ENCODE peak calls at places on chromosomes 12 and 14, in nine cellular contexts. N, O, I, K, V, U, H, Z and B are unnamed samples.
A peak's percentile ranks its signal among the peaks of the same experiment; 100 is the strongest.

GRCh38 chr14:65847065-65847847 is 434.7 kb downstream of the FUT8 start:
- DNase-seq in N (no peak), U (no peak), I (peak; percentile 21), Z (peak; percentile 89), K (no peak), H (no peak), O (no peak), V (no peak), B (no peak)

GRCh38 chr14:68219407-68219806 is 399.8 kb downstream of the RAD51B start:
- DNase-seq in O (no peak), U (no peak), K (no peak), H (no peak), N (no peak), V (no peak), Z (no peak), I (no peak), B (no peak)

GRCh38 chr14:104036250-104036649 is 49.2 kb upstream of the ASPG start:
- DNase-seq in O (no peak), Z (no peak), I (peak; percentile 18), K (no peak), N (no peak), V (no peak), H (no peak), U (no peak), B (no peak)

GRCh38 chr12:87812030-87812429 is 217.2 kb downstream of the C12orf50 start:
- DNase-seq in N (peak; percentile 70), H (peak; percentile 62), Z (no peak), V (no peak), K (peak; percentile 54), O (no peak), I (no peak), U (no peak), B (no peak)

GRCh38 chr12:32302218-32302826 is 97.0 kb upstream of the FGD4 start:
- DNase-seq in Z (no peak), U (no peak), N (peak; percentile 64), V (no peak), I (no peak), H (peak; percentile 8), O (peak; percentile 33), K (no peak), B (no peak)

GRCh38 chr12:32494676-32495075 is 95.3 kb downstream of the FGD4 start:
- DNase-seq in O (peak; percentile 9), I (no peak), K (no peak), N (peak; percentile 31), V (no peak), Z (peak; percentile 6), H (peak; percentile 21), U (no peak), B (no peak)

GRCh38 chr12:76611533-76611932 is 52.0 kb upstream of the OSBPL8 start:
- DNase-seq in U (peak; percentile 41), V (no peak), K (peak; percentile 93), H (peak; percentile 98), Z (no peak), O (peak; percentile 77), N (peak; percentile 92), I (peak; percentile 15), B (no peak)

GRCh38 chr14:56949828-56950227 is 139.5 kb upstream of the OTX2 start:
- DNase-seq in U (peak; percentile 16), N (peak; percentile 9), H (no peak), V (no peak), K (no peak), I (peak; percentile 54), Z (no peak), O (no peak), B (no peak)

GRCh38 chr14:75697371-75697770 is 36.3 kb downstream of the TTLL5 start:
- DNase-seq in I (no peak), Z (no peak), V (no peak), K (no peak), H (no peak), O (no peak), N (no peak), U (no peak), B (no peak)

GRCh38 chr12:128684357-128684756 is 139.4 kb downstream of the SLC15A4 start:
- DNase-seq in Z (no peak), V (no peak), I (no peak), N (no peak), K (no peak), O (no peak), U (no peak), H (no peak), B (no peak)

GRCh38 chr12:49345048-49345839 is 1.4 kb upstream of the DNAJC22 start:
- DNase-seq in O (no peak), N (no peak), I (peak; percentile 28), K (no peak), Z (no peak), H (no peak), U (no peak), V (no peak), B (no peak)

GRCh38 chr14:46661728-46662127 is 10.1 kb upstream of the RPL10L start:
- DNase-seq in K (no peak), Z (no peak), H (no peak), U (no peak), N (peak; percentile 6), I (no peak), O (no peak), V (no peak), B (no peak)

GRCh38 chr12:14937689-14938088 is 648 bp downstream of the ERP27 start:
- DNase-seq in O (no peak), K (no peak), H (no peak), Z (peak; percentile 30), U (no peak), V (no peak), N (no peak), I (peak; percentile 52), B (no peak)

GRCh38 chr12:15584366-15585041 is 204.7 kb downstream of the EPS8 start:
- DNase-seq in V (no peak), O (peak; percentile 87), Z (peak; percentile 48), N (peak; percentile 94), H (no peak), U (no peak), I (peak; percentile 45), K (peak; percentile 83), B (no peak)

GRCh38 chr14:45135181-45135580 is 549 bp upstream of the FANCM start:
- DNase-seq in N (peak; percentile 60), K (peak; percentile 43), I (no peak), U (no peak), O (peak; percentile 49), Z (no peak), V (no peak), H (no peak), B (no peak)

GRCh38 chr14:61839452-61839851 is 77.2 kb downstream of the SNAPC1 start:
- DNase-seq in H (no peak), N (peak; percentile 40), I (no peak), U (no peak), K (peak; percentile 72), V (no peak), Z (no peak), O (peak; percentile 84), B (no peak)
- TF ChIP-seq CTCF in H (no peak), N (no peak), I (no peak), U (no peak), K (no peak), V (no peak), Z (no peak), O (no peak), B (no peak)

DNA sequence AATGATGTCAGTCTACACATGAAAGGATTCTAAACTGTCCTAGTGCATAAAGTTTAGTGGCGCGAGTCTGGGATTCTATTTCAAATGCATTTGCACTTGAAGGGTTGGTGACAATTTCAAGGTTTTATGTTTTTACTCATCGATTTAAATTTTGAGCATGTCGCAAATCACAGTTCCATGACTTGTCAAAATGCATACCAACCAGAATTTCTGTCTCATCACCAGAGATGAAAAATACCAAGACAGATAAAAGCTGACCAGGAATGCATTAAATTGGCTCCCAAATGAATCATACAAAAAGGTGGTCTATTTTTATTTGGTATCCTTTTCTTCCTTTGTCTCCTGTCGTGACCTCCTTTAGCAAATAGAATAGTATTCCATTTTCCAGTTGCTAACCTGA is 25.2 kb downstream of the TMEM30B start:
- DNase-seq in K (no peak), Z (no peak), O (no peak), I (no peak), N (no peak), V (no peak), H (no peak), U (no peak), B (no peak)
- TF ChIP-seq CTCF in K (no peak), Z (no peak), O (no peak), I (no peak), N (no peak), V (no peak), H (no peak), U (no peak), B (no peak)

GRCh38 chr14:55717621-55718020 is 137.6 kb downstream of the KTN1 start:
- DNase-seq in H (no peak), V (no peak), O (no peak), Z (no peak), U (no peak), I (no peak), K (no peak), N (no peak), B (no peak)

GRCh38 chr14:55724736-55725135 is 144.7 kb downstream of the KTN1 start:
- DNase-seq in H (no peak), K (no peak), U (no peak), O (no peak), I (no peak), Z (no peak), N (no peak), V (no peak), B (no peak)

GRCh38 chr14:55720796-55721195 is 140.8 kb downstream of the KTN1 start:
- DNase-seq in Z (no peak), K (no peak), V (no peak), O (peak; percentile 14), N (no peak), H (no peak), U (no peak), I (no peak), B (no peak)

GRCh38 chr14:55718551-55718950 is 138.5 kb downstream of the KTN1 start:
- DNase-seq in V (no peak), U (no peak), K (no peak), O (no peak), N (no peak), H (no peak), Z (no peak), I (no peak), B (no peak)

DNA sequence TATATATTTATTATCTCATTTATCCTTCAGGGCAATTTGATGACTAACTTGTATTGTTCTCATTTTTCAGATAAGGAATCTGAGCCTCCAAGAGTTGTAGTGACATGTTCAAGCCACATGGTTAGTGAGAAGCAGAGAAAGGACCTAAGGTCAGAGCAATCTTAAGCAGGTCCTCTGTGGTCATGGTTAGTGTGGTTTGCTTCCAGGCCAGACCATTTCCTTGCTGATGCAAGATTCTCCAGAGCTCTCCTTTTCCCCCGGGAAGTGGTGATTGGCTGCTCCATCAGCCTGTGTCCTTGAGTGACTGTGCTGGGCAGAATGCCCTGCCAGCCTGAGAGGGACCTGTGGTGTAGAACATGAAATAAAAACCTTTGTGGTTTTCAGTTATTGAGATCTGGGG is 141.3 kb downstream of the KTN1 start:
- DNase-seq in O (peak; percentile 96), Z (peak; percentile 9), U (peak; percentile 83), I (peak; percentile 40), N (peak; percentile 96), H (peak; percentile 92), V (no peak), K (peak; percentile 88), B (no peak)
- TF ChIP-seq CTCF in O (peak; percentile 22), Z (no peak), U (no peak), I (no peak), N (no peak), H (peak; percentile 20), V (no peak), K (no peak), B (no peak)

DNA sequence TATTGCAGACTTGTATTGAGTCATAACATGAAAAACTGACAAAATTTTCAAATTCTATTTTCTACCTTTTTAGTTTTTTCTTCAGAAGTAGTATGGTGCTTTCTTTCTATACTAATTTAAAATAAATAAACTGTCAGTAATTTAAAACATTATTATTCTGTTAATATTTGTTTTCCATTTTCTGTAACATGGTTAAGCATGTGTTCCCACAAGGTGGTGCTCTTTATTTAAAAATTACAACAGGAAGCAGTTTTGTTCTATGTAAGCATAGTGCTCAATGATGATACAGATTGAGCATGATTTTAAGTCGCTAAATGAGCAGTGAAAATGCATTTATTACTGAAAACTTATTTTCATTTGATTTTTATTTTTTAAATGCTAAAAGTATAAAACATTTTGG is 114.6 kb downstream of the PPFIA2 start:
- DNase-seq in H (peak; percentile 23), Z (no peak), U (peak; percentile 19), V (no peak), O (peak; percentile 67), I (peak; percentile 15), N (peak; percentile 72), K (peak; percentile 36), B (no peak)
- TF ChIP-seq CTCF in H (peak; percentile 56), Z (peak; percentile 51), U (peak; percentile 41), V (peak; percentile 60), O (peak; percentile 50), I (peak; percentile 66), N (peak; percentile 55), K (peak; percentile 56), B (peak; percentile 60)